ENCODE peak calls at places on chromosomes 13 and 19, in nine cellular contexts. One of them, this sample, is unnamed.

GRCh38 chr13:39910833-39911232 is 255.4 kb downstream of the COG6 start:
- DNase-seq in suprapubic skin: no peak
- DNase-seq in transverse colon: no peak
- DNase-seq in prostate gland: no peak
- DNase-seq in upper lobe of left lung: no peak
- DNase-seq in HCT116: no peak
- DNase-seq in breast epithelium: no peak
- DNase-seq in HL-60: no peak
- DNase-seq in stomach: no peak
- DNase-seq in this sample: no peak

GRCh38 chr19:31214086-31214485 is 135.2 kb downstream of the TSHZ3 start:
- DNase-seq in suprapubic skin: peak; percentile 86
- DNase-seq in transverse colon: peak; percentile 69
- DNase-seq in prostate gland: peak; percentile 38
- DNase-seq in upper lobe of left lung: no peak
- DNase-seq in HCT116: no peak
- DNase-seq in breast epithelium: peak; percentile 70
- DNase-seq in HL-60: peak; percentile 90
- DNase-seq in stomach: peak; percentile 63
- DNase-seq in this sample: no peak

GRCh38 chr19:16326401-16327130 is 1.9 kb downstream of the KLF2 start:
- DNase-seq in suprapubic skin: peak; percentile 73
- DNase-seq in transverse colon: peak; percentile 55
- DNase-seq in prostate gland: no peak
- DNase-seq in upper lobe of left lung: peak; percentile 91
- DNase-seq in HCT116: no peak
- DNase-seq in breast epithelium: no peak
- DNase-seq in HL-60: no peak
- DNase-seq in stomach: no peak
- DNase-seq in this sample: no peak

GRCh38 chr13:30020726-30021312 is 170.4 kb upstream of the UBL3 start:
- DNase-seq in suprapubic skin: no peak
- DNase-seq in transverse colon: no peak
- DNase-seq in prostate gland: no peak
- DNase-seq in upper lobe of left lung: no peak
- DNase-seq in HCT116: no peak
- DNase-seq in breast epithelium: no peak
- DNase-seq in HL-60: no peak
- DNase-seq in stomach: no peak
- DNase-seq in this sample: no peak

GRCh38 chr13:33676700-33677048 is 141.3 kb upstream of the RFC3 start:
- DNase-seq in suprapubic skin: no peak
- DNase-seq in transverse colon: peak; percentile 58
- DNase-seq in prostate gland: peak; percentile 65
- DNase-seq in upper lobe of left lung: no peak
- DNase-seq in HCT116: no peak
- DNase-seq in breast epithelium: peak; percentile 55
- DNase-seq in HL-60: peak; percentile 28
- DNase-seq in stomach: peak; percentile 64
- DNase-seq in this sample: no peak

GRCh38 chr13:45316210-45316799 is 24.7 kb downstream of the TPT1 start:
- DNase-seq in suprapubic skin: no peak
- DNase-seq in transverse colon: no peak
- DNase-seq in prostate gland: no peak
- DNase-seq in upper lobe of left lung: no peak
- DNase-seq in HCT116: no peak
- DNase-seq in breast epithelium: no peak
- DNase-seq in HL-60: no peak
- DNase-seq in stomach: no peak
- DNase-seq in this sample: no peak

GRCh38 chr13:75485286-75486062 is 3.5 kb upstream of the TBC1D4 start:
- DNase-seq in suprapubic skin: no peak
- DNase-seq in transverse colon: no peak
- DNase-seq in prostate gland: no peak
- DNase-seq in upper lobe of left lung: no peak
- DNase-seq in HCT116: peak; percentile 51
- DNase-seq in breast epithelium: no peak
- DNase-seq in HL-60: no peak
- DNase-seq in stomach: no peak
- DNase-seq in this sample: no peak

GRCh38 chr19:35168261-35168660 is 13.7 kb downstream of the FXYD5 start:
- DNase-seq in suprapubic skin: no peak
- DNase-seq in transverse colon: no peak
- DNase-seq in prostate gland: no peak
- DNase-seq in upper lobe of left lung: no peak
- DNase-seq in HCT116: no peak
- DNase-seq in breast epithelium: no peak
- DNase-seq in HL-60: no peak
- DNase-seq in stomach: no peak
- DNase-seq in this sample: no peak

GRCh38 chr19:31139871-31140505 is 209.2 kb downstream of the TSHZ3 start:
- DNase-seq in suprapubic skin: no peak
- DNase-seq in transverse colon: no peak
- DNase-seq in prostate gland: no peak
- DNase-seq in upper lobe of left lung: no peak
- DNase-seq in HCT116: no peak
- DNase-seq in breast epithelium: no peak
- DNase-seq in HL-60: no peak
- DNase-seq in stomach: no peak
- DNase-seq in this sample: no peak

GRCh38 chr19:34998777-34999497 is 1.2 kb upstream of the GRAMD1A start:
- DNase-seq in suprapubic skin: no peak
- DNase-seq in transverse colon: no peak
- DNase-seq in prostate gland: no peak
- DNase-seq in upper lobe of left lung: no peak
- DNase-seq in HCT116: no peak
- DNase-seq in breast epithelium: no peak
- DNase-seq in HL-60: no peak
- DNase-seq in stomach: no peak
- DNase-seq in this sample: no peak

GRCh38 chr19:49157445-49158224 is at the start of gene TRPM4:
- DNase-seq in suprapubic skin: peak; percentile 95
- DNase-seq in transverse colon: peak; percentile 95
- DNase-seq in prostate gland: peak; percentile 94
- DNase-seq in upper lobe of left lung: peak; percentile 96
- DNase-seq in HCT116: peak; percentile 62
- DNase-seq in breast epithelium: peak; percentile 93
- DNase-seq in HL-60: peak; percentile 28
- DNase-seq in stomach: peak; percentile 96
- DNase-seq in this sample: no peak

GRCh38 chr19:6769006-6769637 is 1.9 kb upstream of the SH2D3A start:
- DNase-seq in suprapubic skin: no peak
- DNase-seq in transverse colon: no peak
- DNase-seq in prostate gland: no peak
- DNase-seq in upper lobe of left lung: no peak
- DNase-seq in HCT116: no peak
- DNase-seq in breast epithelium: no peak
- DNase-seq in HL-60: no peak
- DNase-seq in stomach: no peak
- DNase-seq in this sample: no peak

GRCh38 chr13:44267966-44268365 is 105.7 kb upstream of the SERP2 start:
- DNase-seq in suprapubic skin: no peak
- DNase-seq in transverse colon: no peak
- DNase-seq in prostate gland: no peak
- DNase-seq in upper lobe of left lung: no peak
- DNase-seq in HCT116: no peak
- DNase-seq in breast epithelium: no peak
- DNase-seq in HL-60: no peak
- DNase-seq in stomach: no peak
- DNase-seq in this sample: no peak

GRCh38 chr19:11324079-11324661 is 15.3 kb downstream of the RAB3D start:
- DNase-seq in suprapubic skin: peak; percentile 87
- DNase-seq in transverse colon: peak; percentile 81
- DNase-seq in prostate gland: peak; percentile 88
- DNase-seq in upper lobe of left lung: no peak
- DNase-seq in HCT116: no peak
- DNase-seq in breast epithelium: peak; percentile 66
- DNase-seq in HL-60: peak; percentile 100
- DNase-seq in stomach: peak; percentile 85
- DNase-seq in this sample: no peak

DNA sequence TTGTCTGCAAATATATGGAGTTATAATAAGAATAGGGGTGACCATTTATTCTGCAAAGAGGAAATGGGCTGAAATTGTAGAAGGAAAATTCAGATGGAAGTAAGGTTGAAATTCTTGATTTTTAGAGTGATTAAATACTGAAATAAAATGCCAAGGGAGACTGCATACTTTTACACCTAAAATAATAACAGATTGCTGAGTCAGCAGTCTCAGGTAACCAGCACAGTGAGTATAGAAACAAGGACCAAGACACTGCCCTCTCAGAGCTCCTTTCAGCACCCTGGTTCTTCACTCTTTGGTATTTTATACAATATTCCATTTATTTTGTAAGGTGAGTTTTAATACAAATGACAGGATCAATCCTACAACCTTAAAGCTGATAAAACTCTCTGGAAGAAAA is 48.8 kb upstream of the MLNR start:
- DNase-seq in suprapubic skin: no peak
- DNase-seq in transverse colon: no peak
- DNase-seq in prostate gland: no peak
- DNase-seq in upper lobe of left lung: no peak
- DNase-seq in HCT116: no peak
- DNase-seq in breast epithelium: no peak
- DNase-seq in HL-60: no peak
- DNase-seq in stomach: no peak
- DNase-seq in this sample: no peak
- H3K27ac ChIP-seq in suprapubic skin: no peak overlapping the region
- H3K27ac ChIP-seq in transverse colon: no peak overlapping the region
- H3K27ac ChIP-seq in prostate gland: no peak overlapping the region
- H3K27ac ChIP-seq in upper lobe of left lung: no peak overlapping the region
- H3K27ac ChIP-seq in HCT116: no peak overlapping the region
- H3K27ac ChIP-seq in breast epithelium: no peak overlapping the region
- H3K27ac ChIP-seq in HL-60: no peak overlapping the region
- H3K27ac ChIP-seq in stomach: no peak overlapping the region
- H3K27ac ChIP-seq in this sample: no peak overlapping the region

DNA sequence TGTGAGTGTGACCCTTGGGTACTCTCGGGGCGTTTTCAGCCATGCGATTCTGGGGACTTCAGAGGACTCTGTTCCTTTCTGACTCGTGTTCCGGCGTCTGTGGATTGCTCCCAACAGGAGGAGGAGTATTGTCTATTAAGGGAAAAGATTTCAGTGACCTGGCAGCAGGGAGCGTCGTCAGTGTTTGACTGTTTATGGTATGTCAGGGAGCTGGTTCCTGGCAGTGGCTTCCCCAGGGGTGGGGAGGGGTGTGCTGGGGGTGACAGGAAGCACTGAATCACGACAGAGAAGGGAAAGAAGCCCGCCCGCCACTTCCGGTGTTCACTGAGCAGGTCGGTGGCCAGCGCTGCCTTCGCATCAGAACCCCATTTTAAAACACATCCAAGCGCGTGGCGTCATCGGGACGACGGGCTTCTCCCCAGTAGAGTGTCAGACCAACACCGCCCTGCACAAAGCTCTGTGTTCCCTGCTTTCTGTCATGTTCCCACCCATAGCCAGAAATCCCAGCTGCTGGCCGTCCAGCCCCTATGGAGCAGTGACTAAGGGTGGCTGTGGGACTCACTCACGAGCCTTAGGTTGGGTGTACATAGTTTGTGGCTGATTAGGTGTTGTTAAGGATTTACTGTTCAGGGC is 33.8 kb downstream of the COL4A2 start:
- DNase-seq in suprapubic skin: peak; percentile 88
- DNase-seq in transverse colon: peak; percentile 76
- DNase-seq in prostate gland: peak; percentile 37
- DNase-seq in upper lobe of left lung: no peak
- DNase-seq in HCT116: no peak
- DNase-seq in breast epithelium: no peak
- DNase-seq in HL-60: no peak
- DNase-seq in stomach: peak; percentile 59
- DNase-seq in this sample: peak; percentile 98
- TF ChIP-seq POLR2AphosphoS5 in suprapubic skin: no peak
- TF ChIP-seq POLR2AphosphoS5 in transverse colon: peak; percentile 77
- TF ChIP-seq POLR2AphosphoS5 in prostate gland: peak; percentile 44
- TF ChIP-seq POLR2AphosphoS5 in upper lobe of left lung: peak; percentile 86
- TF ChIP-seq POLR2AphosphoS5 in HCT116: no peak
- TF ChIP-seq POLR2AphosphoS5 in breast epithelium: peak; percentile 74
- TF ChIP-seq POLR2AphosphoS5 in HL-60: no peak
- TF ChIP-seq POLR2AphosphoS5 in stomach: peak; percentile 80
- TF ChIP-seq POLR2AphosphoS5 in this sample: no peak

GRCh38 chr13:76886292-76887061 is at the start of gene KCTD12:
- DNase-seq in suprapubic skin: peak; percentile 91
- DNase-seq in transverse colon: peak; percentile 81
- DNase-seq in prostate gland: peak; percentile 63
- DNase-seq in upper lobe of left lung: peak; percentile 98
- DNase-seq in HCT116: peak; percentile 24
- DNase-seq in breast epithelium: peak; percentile 73
- DNase-seq in HL-60: no peak
- DNase-seq in stomach: peak; percentile 76
- DNase-seq in this sample: peak; percentile 98

GRCh38 chr13:76887070-76887563 is 912 bp upstream of the KCTD12 start:
- DNase-seq in suprapubic skin: no peak
- DNase-seq in transverse colon: no peak
- DNase-seq in prostate gland: no peak
- DNase-seq in upper lobe of left lung: no peak
- DNase-seq in HCT116: no peak
- DNase-seq in breast epithelium: no peak
- DNase-seq in HL-60: no peak
- DNase-seq in stomach: no peak
- DNase-seq in this sample: no peak

GRCh38 chr13:76885203-76886004 is 801 bp downstream of the KCTD12 start:
- DNase-seq in suprapubic skin: peak; percentile 81
- DNase-seq in transverse colon: peak; percentile 70
- DNase-seq in prostate gland: peak; percentile 65
- DNase-seq in upper lobe of left lung: peak; percentile 94
- DNase-seq in HCT116: no peak
- DNase-seq in breast epithelium: peak; percentile 63
- DNase-seq in HL-60: no peak
- DNase-seq in stomach: peak; percentile 73
- DNase-seq in this sample: no peak

GRCh38 chr13:76884571-76885202 is 1.5 kb downstream of the KCTD12 start:
- DNase-seq in suprapubic skin: no peak
- DNase-seq in transverse colon: no peak
- DNase-seq in prostate gland: no peak
- DNase-seq in upper lobe of left lung: no peak
- DNase-seq in HCT116: no peak
- DNase-seq in breast epithelium: no peak
- DNase-seq in HL-60: no peak
- DNase-seq in stomach: no peak
- DNase-seq in this sample: no peak

DNA sequence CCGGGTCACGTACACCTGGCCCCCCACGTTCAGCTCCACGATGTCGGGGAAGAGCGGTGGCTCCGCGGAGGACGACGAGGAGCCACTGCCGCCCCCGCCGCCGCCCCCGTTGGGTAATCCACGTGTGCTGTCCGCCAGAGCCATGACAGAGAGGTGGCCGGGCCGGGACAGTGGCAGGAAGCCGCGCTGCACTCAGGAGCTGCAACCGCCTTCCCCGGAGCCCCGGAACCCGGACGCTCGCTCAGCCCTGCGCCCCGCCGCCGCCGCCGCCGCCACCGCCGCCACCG is 257 bp downstream of the KCTD12 start:
- DNase-seq in suprapubic skin: peak; percentile 73
- DNase-seq in transverse colon: no peak
- DNase-seq in prostate gland: no peak
- DNase-seq in upper lobe of left lung: no peak
- DNase-seq in HCT116: no peak
- DNase-seq in breast epithelium: no peak
- DNase-seq in HL-60: no peak
- DNase-seq in stomach: no peak
- DNase-seq in this sample: no peak
- H3K27ac ChIP-seq in suprapubic skin: peak overlapping the region; percentile 97
- H3K27ac ChIP-seq in transverse colon: peak overlapping the region; percentile 87
- H3K27ac ChIP-seq in prostate gland: peak overlapping the region; percentile 69
- H3K27ac ChIP-seq in upper lobe of left lung: peak overlapping the region; percentile 93
- H3K27ac ChIP-seq in HCT116: no peak overlapping the region
- H3K27ac ChIP-seq in breast epithelium: peak overlapping the region; percentile 95
- H3K27ac ChIP-seq in HL-60: peak overlapping the region; percentile 38
- H3K27ac ChIP-seq in stomach: peak overlapping the region; percentile 84
- H3K27ac ChIP-seq in this sample: peak overlapping the region; percentile 90

GRCh38 chr19:43766755-43767043 is 11.9 kb upstream of the SMG9 start:
- DNase-seq in suprapubic skin: no peak
- DNase-seq in transverse colon: no peak
- DNase-seq in prostate gland: no peak
- DNase-seq in upper lobe of left lung: no peak
- DNase-seq in HCT116: no peak
- DNase-seq in breast epithelium: no peak
- DNase-seq in HL-60: no peak
- DNase-seq in stomach: no peak
- DNase-seq in this sample: no peak
- TF ChIP-seq POLR2AphosphoS5 in suprapubic skin: no peak
- TF ChIP-seq POLR2AphosphoS5 in transverse colon: no peak
- TF ChIP-seq POLR2AphosphoS5 in prostate gland: no peak
- TF ChIP-seq POLR2AphosphoS5 in upper lobe of left lung: no peak
- TF ChIP-seq POLR2AphosphoS5 in HCT116: no peak
- TF ChIP-seq POLR2AphosphoS5 in breast epithelium: no peak
- TF ChIP-seq POLR2AphosphoS5 in HL-60: no peak
- TF ChIP-seq POLR2AphosphoS5 in stomach: no peak
- TF ChIP-seq POLR2AphosphoS5 in this sample: no peak

This sample was measured in esophagus muscularis mucosa.